ENCODE peak calls at places on chromosome 16, in eight cellular contexts. One of them, this sample, is unnamed.

GRCh38 chr16:48479955-48480354 is 94.7 kb upstream of the SIAH1 start:
- DNase-seq in AG09319: no peak
- DNase-seq in endothelial cell of umbilical vein: no peak
- DNase-seq in left ventricle myocardium inferior: no peak
- DNase-seq in tibial nerve: no peak
- DNase-seq in CD8-positive, alpha-beta T cell: no peak
- DNase-seq in coronary artery: no peak
- DNase-seq in K562: no peak
- DNase-seq in this sample: no peak

GRCh38 chr16:24152826-24153225 is 103.3 kb upstream of the CACNG3 start:
- DNase-seq in endothelial cell of umbilical vein: no peak
- DNase-seq in AG09319: no peak
- DNase-seq in tibial nerve: no peak
- DNase-seq in left ventricle myocardium inferior: no peak
- DNase-seq in CD8-positive, alpha-beta T cell: no peak
- DNase-seq in K562: no peak
- DNase-seq in coronary artery: no peak
- DNase-seq in this sample: no peak

GRCh38 chr16:20920799-20921198 is 20.2 kb downstream of the LYRM1 start:
- DNase-seq in left ventricle myocardium inferior: no peak
- DNase-seq in K562: no peak
- DNase-seq in coronary artery: no peak
- DNase-seq in tibial nerve: no peak
- DNase-seq in CD8-positive, alpha-beta T cell: no peak
- DNase-seq in AG09319: no peak
- DNase-seq in endothelial cell of umbilical vein: no peak
- DNase-seq in this sample: no peak

GRCh38 chr16:20167323-20167722 is 93.6 kb upstream of the GPR139 start:
- DNase-seq in left ventricle myocardium inferior: no peak
- DNase-seq in AG09319: no peak
- DNase-seq in K562: no peak
- DNase-seq in coronary artery: no peak
- DNase-seq in endothelial cell of umbilical vein: no peak
- DNase-seq in tibial nerve: no peak
- DNase-seq in CD8-positive, alpha-beta T cell: no peak
- DNase-seq in this sample: no peak

GRCh38 chr16:47917118-47917517 is 238.7 kb downstream of the ABCC12 start:
- DNase-seq in endothelial cell of umbilical vein: no peak
- DNase-seq in CD8-positive, alpha-beta T cell: no peak
- DNase-seq in AG09319: no peak
- DNase-seq in left ventricle myocardium inferior: no peak
- DNase-seq in tibial nerve: no peak
- DNase-seq in coronary artery: no peak
- DNase-seq in K562: no peak
- DNase-seq in this sample: no peak

GRCh38 chr16:88103581-88104188 is 152.5 kb downstream of the BANP start:
- DNase-seq in AG09319: no peak
- DNase-seq in endothelial cell of umbilical vein: no peak
- DNase-seq in left ventricle myocardium inferior: no peak
- DNase-seq in CD8-positive, alpha-beta T cell: no peak
- DNase-seq in K562: no peak
- DNase-seq in coronary artery: no peak
- DNase-seq in tibial nerve: no peak
- DNase-seq in this sample: no peak

GRCh38 chr16:88770459-88771293 is 14.3 kb downstream of the PIEZO1 start:
- DNase-seq in endothelial cell of umbilical vein: peak; percentile 64
- DNase-seq in K562: peak; percentile 89
- DNase-seq in AG09319: no peak
- DNase-seq in coronary artery: no peak
- DNase-seq in tibial nerve: no peak
- DNase-seq in CD8-positive, alpha-beta T cell: no peak
- DNase-seq in left ventricle myocardium inferior: peak; percentile 61
- DNase-seq in this sample: peak; percentile 49

GRCh38 chr16:29730649-29731048 is 15.1 kb downstream of the C16orf54 start:
- DNase-seq in CD8-positive, alpha-beta T cell: no peak
- DNase-seq in coronary artery: no peak
- DNase-seq in endothelial cell of umbilical vein: no peak
- DNase-seq in left ventricle myocardium inferior: no peak
- DNase-seq in AG09319: no peak
- DNase-seq in K562: no peak
- DNase-seq in tibial nerve: no peak
- DNase-seq in this sample: peak; percentile 51

DNA sequence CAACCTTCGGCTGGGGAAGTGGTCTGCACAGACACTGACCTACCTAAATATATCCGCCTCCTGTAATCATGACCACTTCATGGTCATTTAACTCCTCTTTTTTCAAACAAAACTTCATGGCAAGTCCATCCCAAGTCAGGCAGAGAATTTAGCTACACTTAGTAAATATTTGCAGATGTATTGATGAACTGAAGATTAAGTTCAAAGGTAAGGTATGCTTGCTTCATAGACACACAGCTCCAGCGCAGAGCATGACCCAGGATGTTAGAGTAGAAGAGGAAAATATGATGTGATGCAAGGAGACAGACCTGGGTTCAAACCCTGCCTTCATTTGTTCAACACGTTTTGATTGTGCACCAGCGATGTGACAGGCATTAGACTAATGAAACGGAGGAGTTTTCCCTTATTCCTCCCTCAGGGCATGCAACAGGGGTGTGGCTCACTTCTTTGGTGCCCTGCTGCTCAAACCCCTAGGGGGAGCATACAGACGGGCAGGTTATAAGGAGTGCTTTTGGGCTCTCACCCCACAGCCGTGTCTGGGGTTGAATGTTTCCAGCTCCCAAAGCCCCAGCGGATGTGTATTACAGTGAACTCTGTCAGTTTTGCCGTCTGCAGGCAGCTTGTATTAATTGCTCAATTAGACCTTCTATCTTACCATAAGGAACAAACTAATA is 23.9 kb upstream of the CLEC3A start:
- DNase-seq in AG09319: no peak
- DNase-seq in tibial nerve: no peak
- DNase-seq in coronary artery: no peak
- DNase-seq in CD8-positive, alpha-beta T cell: no peak
- DNase-seq in left ventricle myocardium inferior: no peak
- DNase-seq in K562: no peak
- DNase-seq in endothelial cell of umbilical vein: no peak
- DNase-seq in this sample: no peak
- TF ChIP-seq CTCF in AG09319: no peak
- TF ChIP-seq CTCF in tibial nerve: no peak
- TF ChIP-seq CTCF in coronary artery: no peak
- TF ChIP-seq CTCF in CD8-positive, alpha-beta T cell: no peak
- TF ChIP-seq CTCF in left ventricle myocardium inferior: no peak
- TF ChIP-seq CTCF in K562: peak; percentile 6
- TF ChIP-seq CTCF in endothelial cell of umbilical vein: no peak
- TF ChIP-seq CTCF in this sample: no peak

GRCh38 chr16:2210009-2210332 is 692 bp downstream of the BRICD5 start:
- DNase-seq in tibial nerve: no peak
- DNase-seq in coronary artery: no peak
- DNase-seq in AG09319: no peak
- DNase-seq in endothelial cell of umbilical vein: no peak
- DNase-seq in left ventricle myocardium inferior: no peak
- DNase-seq in CD8-positive, alpha-beta T cell: no peak
- DNase-seq in K562: no peak
- DNase-seq in this sample: no peak

GRCh38 chr16:2211923-2212347 is 1.3 kb upstream of the BRICD5 start:
- DNase-seq in CD8-positive, alpha-beta T cell: no peak
- DNase-seq in endothelial cell of umbilical vein: no peak
- DNase-seq in AG09319: no peak
- DNase-seq in left ventricle myocardium inferior: no peak
- DNase-seq in K562: no peak
- DNase-seq in coronary artery: no peak
- DNase-seq in tibial nerve: no peak
- DNase-seq in this sample: no peak

GRCh38 chr16:2208772-2209171 is 1.9 kb downstream of the BRICD5 start:
- DNase-seq in coronary artery: no peak
- DNase-seq in AG09319: no peak
- DNase-seq in K562: no peak
- DNase-seq in endothelial cell of umbilical vein: no peak
- DNase-seq in tibial nerve: no peak
- DNase-seq in CD8-positive, alpha-beta T cell: no peak
- DNase-seq in left ventricle myocardium inferior: no peak
- DNase-seq in this sample: no peak

GRCh38 chr16:2209258-2210008 is 1.2 kb downstream of the BRICD5 start:
- DNase-seq in coronary artery: no peak
- DNase-seq in K562: peak; percentile 39
- DNase-seq in endothelial cell of umbilical vein: no peak
- DNase-seq in tibial nerve: no peak
- DNase-seq in CD8-positive, alpha-beta T cell: no peak
- DNase-seq in AG09319: no peak
- DNase-seq in left ventricle myocardium inferior: no peak
- DNase-seq in this sample: no peak

DNA sequence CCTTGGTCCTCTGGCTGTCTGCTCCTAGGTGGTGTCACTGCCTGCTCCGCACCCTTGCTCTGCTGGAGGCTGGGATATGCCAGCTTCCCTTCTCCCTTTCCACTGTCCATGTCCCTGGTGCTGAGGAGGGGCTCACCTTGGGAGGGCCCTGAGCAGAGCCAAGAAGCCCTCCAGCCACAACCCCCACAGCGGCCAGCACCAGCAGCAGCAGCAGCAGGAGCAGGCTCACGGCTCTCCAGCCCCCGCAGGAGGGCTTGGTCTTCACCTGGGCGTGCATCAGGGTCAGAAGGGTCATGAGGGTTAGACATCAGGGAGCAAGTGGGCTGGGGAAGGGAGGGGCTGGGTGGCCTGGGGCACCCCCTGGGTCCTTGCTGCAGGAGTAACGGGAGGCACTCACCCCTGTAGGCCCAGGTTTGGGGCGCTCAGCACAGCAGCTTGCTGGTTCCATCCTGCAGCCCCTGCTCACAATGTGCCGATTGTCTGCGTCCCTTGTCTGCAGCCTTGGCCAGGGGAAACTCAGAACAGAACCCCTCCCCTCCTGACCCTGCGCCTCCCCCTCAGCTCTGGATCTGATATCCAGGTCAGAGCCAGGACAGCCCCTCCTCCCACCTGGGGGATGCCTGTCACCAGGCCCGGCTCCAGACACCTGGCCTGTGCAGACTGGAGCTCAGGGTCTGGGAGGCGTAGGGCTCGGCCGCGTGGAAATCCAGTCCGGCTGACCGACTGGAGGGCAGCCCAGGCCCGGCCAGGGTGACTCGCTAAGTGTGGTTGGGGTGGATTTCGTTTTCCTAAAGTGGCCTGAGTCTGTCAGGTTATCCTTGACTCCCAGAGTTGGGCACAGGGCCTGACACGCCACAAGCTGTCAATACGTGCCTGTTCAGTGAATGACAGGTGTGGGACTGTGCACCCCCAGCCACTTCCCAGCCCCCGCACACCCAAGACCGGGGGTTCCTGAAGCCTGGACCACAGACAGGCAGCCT is at the start of gene BRICD5:
- DNase-seq in coronary artery: no peak
- DNase-seq in AG09319: no peak
- DNase-seq in endothelial cell of umbilical vein: no peak
- DNase-seq in tibial nerve: no peak
- DNase-seq in CD8-positive, alpha-beta T cell: no peak
- DNase-seq in left ventricle myocardium inferior: no peak
- DNase-seq in K562: peak; percentile 70
- DNase-seq in this sample: no peak
- TF ChIP-seq CTCF in coronary artery: no peak
- TF ChIP-seq CTCF in AG09319: no peak
- TF ChIP-seq CTCF in endothelial cell of umbilical vein: no peak
- TF ChIP-seq CTCF in tibial nerve: no peak
- TF ChIP-seq CTCF in CD8-positive, alpha-beta T cell: no peak
- TF ChIP-seq CTCF in left ventricle myocardium inferior: no peak
- TF ChIP-seq CTCF in K562: no peak
- TF ChIP-seq CTCF in this sample: no peak

DNA sequence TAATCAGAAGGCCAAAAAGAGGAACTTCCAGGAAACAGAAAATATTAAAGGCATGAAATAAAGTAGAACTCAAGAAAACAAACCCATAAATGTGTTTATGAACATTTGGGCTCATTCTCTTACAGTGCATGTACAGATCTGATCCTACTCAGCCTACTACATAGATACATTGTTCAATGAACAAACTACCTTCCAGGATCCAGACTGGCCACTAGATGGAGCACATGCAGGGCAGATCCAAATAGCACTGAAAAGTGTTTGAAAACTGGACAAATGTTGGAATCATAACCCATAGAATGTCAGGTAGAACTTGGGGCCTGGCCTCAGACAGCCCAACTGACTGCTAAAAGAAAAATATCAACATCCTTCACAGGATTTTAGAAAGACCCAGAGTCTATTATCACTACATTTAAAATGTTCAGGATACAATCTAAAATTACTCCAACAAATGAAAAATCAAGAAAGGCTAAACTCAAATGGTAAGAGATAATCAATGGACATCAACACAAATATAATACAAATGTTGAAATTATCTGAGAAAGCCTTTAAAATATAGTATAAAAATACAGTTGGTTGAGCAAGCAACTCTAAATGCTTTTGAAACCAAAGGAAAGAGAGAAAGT is 122.4 kb upstream of the NUDT7 start:
- DNase-seq in CD8-positive, alpha-beta T cell: no peak
- DNase-seq in coronary artery: no peak
- DNase-seq in tibial nerve: peak; percentile 46
- DNase-seq in endothelial cell of umbilical vein: peak; percentile 77
- DNase-seq in K562: peak; percentile 22
- DNase-seq in AG09319: no peak
- DNase-seq in left ventricle myocardium inferior: no peak
- DNase-seq in this sample: no peak
- TF ChIP-seq CTCF in CD8-positive, alpha-beta T cell: no peak
- TF ChIP-seq CTCF in coronary artery: no peak
- TF ChIP-seq CTCF in tibial nerve: peak; percentile 34
- TF ChIP-seq CTCF in endothelial cell of umbilical vein: peak; percentile 81
- TF ChIP-seq CTCF in K562: peak; percentile 46
- TF ChIP-seq CTCF in AG09319: peak; percentile 93
- TF ChIP-seq CTCF in left ventricle myocardium inferior: peak; percentile 73
- TF ChIP-seq CTCF in this sample: peak; percentile 93

GRCh38 chr16:2898831-2899563 is 12.7 kb upstream of the FLYWCH1 start:
- DNase-seq in tibial nerve: no peak
- DNase-seq in left ventricle myocardium inferior: no peak
- DNase-seq in coronary artery: no peak
- DNase-seq in endothelial cell of umbilical vein: no peak
- DNase-seq in K562: no peak
- DNase-seq in CD8-positive, alpha-beta T cell: no peak
- DNase-seq in AG09319: no peak
- DNase-seq in this sample: no peak

GRCh38 chr16:2896480-2897010 is 13.5 kb downstream of the FLYWCH2 start:
- DNase-seq in AG09319: no peak
- DNase-seq in left ventricle myocardium inferior: no peak
- DNase-seq in K562: no peak
- DNase-seq in endothelial cell of umbilical vein: no peak
- DNase-seq in coronary artery: peak; percentile 69
- DNase-seq in CD8-positive, alpha-beta T cell: no peak
- DNase-seq in tibial nerve: no peak
- DNase-seq in this sample: no peak

GRCh38 chr16:2895813-2896212 is 12.8 kb downstream of the FLYWCH2 start:
- DNase-seq in left ventricle myocardium inferior: no peak
- DNase-seq in tibial nerve: no peak
- DNase-seq in endothelial cell of umbilical vein: no peak
- DNase-seq in coronary artery: peak; percentile 40
- DNase-seq in CD8-positive, alpha-beta T cell: no peak
- DNase-seq in K562: no peak
- DNase-seq in AG09319: no peak
- DNase-seq in this sample: no peak

GRCh38 chr16:2897110-2897509 is 14.1 kb downstream of the FLYWCH2 start:
- DNase-seq in left ventricle myocardium inferior: no peak
- DNase-seq in coronary artery: peak; percentile 53
- DNase-seq in AG09319: no peak
- DNase-seq in endothelial cell of umbilical vein: no peak
- DNase-seq in CD8-positive, alpha-beta T cell: no peak
- DNase-seq in tibial nerve: no peak
- DNase-seq in K562: peak; percentile 6
- DNase-seq in this sample: peak; percentile 30

DNA sequence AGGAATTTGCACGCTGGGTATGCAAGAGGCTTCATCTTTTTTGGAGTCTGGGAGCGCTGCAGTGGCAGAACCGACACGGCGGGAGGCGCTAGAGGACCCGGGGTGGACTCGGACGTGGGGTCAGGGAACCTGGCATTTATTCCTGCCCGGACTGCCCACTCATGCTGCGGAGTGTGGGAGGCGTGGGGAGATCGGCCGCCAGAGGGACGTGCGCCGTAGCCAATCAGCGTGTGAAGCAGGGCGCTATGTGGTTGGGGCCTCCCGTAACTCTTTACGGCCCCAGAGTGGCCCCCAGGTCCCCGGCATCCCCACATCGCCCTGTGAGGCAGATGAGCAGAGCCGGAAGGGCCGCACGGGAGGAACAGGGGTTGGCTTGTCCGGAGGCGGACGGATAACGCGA is 11.2 kb downstream of the FLYWCH2 start:
- DNase-seq in CD8-positive, alpha-beta T cell: no peak
- DNase-seq in AG09319: no peak
- DNase-seq in K562: no peak
- DNase-seq in tibial nerve: no peak
- DNase-seq in left ventricle myocardium inferior: no peak
- DNase-seq in coronary artery: no peak
- DNase-seq in endothelial cell of umbilical vein: no peak
- DNase-seq in this sample: no peak
- TF ChIP-seq CTCF in CD8-positive, alpha-beta T cell: no peak
- TF ChIP-seq CTCF in AG09319: no peak
- TF ChIP-seq CTCF in K562: peak; percentile 30
- TF ChIP-seq CTCF in tibial nerve: no peak
- TF ChIP-seq CTCF in left ventricle myocardium inferior: no peak
- TF ChIP-seq CTCF in coronary artery: no peak
- TF ChIP-seq CTCF in endothelial cell of umbilical vein: no peak
- TF ChIP-seq CTCF in this sample: no peak

This sample was measured in GM06990.